ENCODE peak calls at places on chromosomes 1 and 21, in six cellular contexts. One of them, this sample, is unnamed. For H3K36me3 and H3K4me1, the result is how much of the 10 kb centered on the place peaks cover.

GRCh38 chr1:53262000-53262399 is 23.7 kb upstream of the MAGOH start:
- DNase-seq in left lung: no peak
- DNase-seq in OCI-LY7: no peak
- DNase-seq in naive thymus-derived CD4-positive, alpha-beta T cell: no peak
- DNase-seq in pancreas: no peak
- DNase-seq in NT2/D1: no peak
- DNase-seq in this sample: no peak

GRCh38 chr1:22712502-22713271 is 2.0 kb downstream of the EPHB2 start:
- DNase-seq in pancreas: no peak
- DNase-seq in naive thymus-derived CD4-positive, alpha-beta T cell: no peak
- DNase-seq in NT2/D1: no peak
- DNase-seq in OCI-LY7: no peak
- DNase-seq in left lung: no peak
- DNase-seq in this sample: peak

GRCh38 chr1:56080123-56080522 is 499.2 kb downstream of the PLPP3 start:
- DNase-seq in left lung: no peak
- DNase-seq in naive thymus-derived CD4-positive, alpha-beta T cell: no peak
- DNase-seq in OCI-LY7: no peak
- DNase-seq in pancreas: no peak
- DNase-seq in NT2/D1: no peak
- DNase-seq in this sample: no peak

GRCh38 chr1:24391882-24392603 is 21.5 kb downstream of the STPG1 start:
- DNase-seq in pancreas: peak
- DNase-seq in naive thymus-derived CD4-positive, alpha-beta T cell: peak
- DNase-seq in NT2/D1: peak
- DNase-seq in left lung: no peak
- DNase-seq in OCI-LY7: peak
- DNase-seq in this sample: peak

GRCh38 chr1:60911980-60912692 is 170.2 kb upstream of the NFIA start:
- DNase-seq in OCI-LY7: no peak
- DNase-seq in NT2/D1: no peak
- DNase-seq in pancreas: no peak
- DNase-seq in naive thymus-derived CD4-positive, alpha-beta T cell: no peak
- DNase-seq in left lung: no peak
- DNase-seq in this sample: peak

GRCh38 chr21:42839271-42840231 is 39.8 kb downstream of the WDR4 start:
- DNase-seq in NT2/D1: no peak
- DNase-seq in left lung: no peak
- DNase-seq in OCI-LY7: no peak
- DNase-seq in pancreas: no peak
- DNase-seq in naive thymus-derived CD4-positive, alpha-beta T cell: no peak
- DNase-seq in this sample: no peak

GRCh38 chr1:75438355-75438754 is 172.6 kb downstream of the SLC44A5 start:
- DNase-seq in left lung: no peak
- DNase-seq in NT2/D1: no peak
- DNase-seq in pancreas: no peak
- DNase-seq in OCI-LY7: no peak
- DNase-seq in naive thymus-derived CD4-positive, alpha-beta T cell: no peak
- DNase-seq in this sample: no peak

GRCh38 chr21:40421121-40421520 is 425.8 kb downstream of the DSCAM start:
- DNase-seq in naive thymus-derived CD4-positive, alpha-beta T cell: no peak
- DNase-seq in left lung: no peak
- DNase-seq in OCI-LY7: no peak
- DNase-seq in NT2/D1: no peak
- DNase-seq in pancreas: no peak
- DNase-seq in this sample: no peak

GRCh38 chr1:27577504-27578188 is 26.3 kb downstream of the AHDC1 start:
- DNase-seq in left lung: no peak
- DNase-seq in OCI-LY7: no peak
- DNase-seq in naive thymus-derived CD4-positive, alpha-beta T cell: no peak
- DNase-seq in pancreas: no peak
- DNase-seq in NT2/D1: no peak
- DNase-seq in this sample: no peak

GRCh38 chr1:159289059-159289458 is 13.1 kb upstream of the FCER1A start:
- DNase-seq in naive thymus-derived CD4-positive, alpha-beta T cell: no peak
- DNase-seq in left lung: no peak
- DNase-seq in pancreas: no peak
- DNase-seq in NT2/D1: no peak
- DNase-seq in OCI-LY7: no peak
- DNase-seq in this sample: no peak

GRCh38 chr1:183315987-183316758 is 102.0 kb downstream of the NMNAT2 start:
- DNase-seq in pancreas: no peak
- DNase-seq in naive thymus-derived CD4-positive, alpha-beta T cell: no peak
- DNase-seq in OCI-LY7: no peak
- DNase-seq in NT2/D1: no peak
- DNase-seq in left lung: no peak
- DNase-seq in this sample: no peak

GRCh38 chr1:86811539-86811938 is 102.4 kb downstream of the SELENOF start:
- DNase-seq in pancreas: no peak
- DNase-seq in OCI-LY7: no peak
- DNase-seq in naive thymus-derived CD4-positive, alpha-beta T cell: no peak
- DNase-seq in left lung: no peak
- DNase-seq in NT2/D1: no peak
- DNase-seq in this sample: no peak

GRCh38 chr1:41917051-41917530 is 1.6 kb downstream of the HIVEP3 start:
- DNase-seq in naive thymus-derived CD4-positive, alpha-beta T cell: no peak
- DNase-seq in OCI-LY7: no peak
- DNase-seq in left lung: no peak
- DNase-seq in NT2/D1: no peak
- DNase-seq in pancreas: no peak
- DNase-seq in this sample: no peak

GRCh38 chr1:68313736-68314594 is 81.6 kb upstream of the WLS start:
- DNase-seq in pancreas: no peak
- DNase-seq in left lung: no peak
- DNase-seq in NT2/D1: no peak
- DNase-seq in OCI-LY7: no peak
- DNase-seq in naive thymus-derived CD4-positive, alpha-beta T cell: no peak
- DNase-seq in this sample: peak

GRCh38 chr21:33871171-33871570 is 44.4 kb downstream of the ATP5PO start:
- DNase-seq in OCI-LY7: no peak
- DNase-seq in left lung: no peak
- DNase-seq in naive thymus-derived CD4-positive, alpha-beta T cell: no peak
- DNase-seq in NT2/D1: no peak
- DNase-seq in pancreas: no peak
- DNase-seq in this sample: no peak

GRCh38 chr1:53593758-53594380 is 134.7 kb downstream of the DMRTB1 start:
- DNase-seq in pancreas: no peak
- DNase-seq in naive thymus-derived CD4-positive, alpha-beta T cell: no peak
- DNase-seq in left lung: no peak
- DNase-seq in OCI-LY7: no peak
- DNase-seq in NT2/D1: no peak
- DNase-seq in this sample: peak

GRCh38 chr21:37427221-37427620 is 60.6 kb downstream of the DYRK1A start:
- DNase-seq in naive thymus-derived CD4-positive, alpha-beta T cell: no peak
- DNase-seq in OCI-LY7: no peak
- DNase-seq in pancreas: no peak
- DNase-seq in left lung: no peak
- DNase-seq in NT2/D1: no peak
- DNase-seq in this sample: no peak

GRCh38 chr1:185880779-185881333 is 146.7 kb downstream of the HMCN1 start:
- DNase-seq in pancreas: no peak
- DNase-seq in NT2/D1: no peak
- DNase-seq in OCI-LY7: no peak
- DNase-seq in left lung: no peak
- DNase-seq in naive thymus-derived CD4-positive, alpha-beta T cell: no peak
- DNase-seq in this sample: no peak

GRCh38 chr1:204241050-204241449 is 27.3 kb upstream of the GOLT1A start:
- DNase-seq in OCI-LY7: no peak
- DNase-seq in pancreas: no peak
- DNase-seq in NT2/D1: no peak
- DNase-seq in left lung: no peak
- DNase-seq in naive thymus-derived CD4-positive, alpha-beta T cell: no peak
- DNase-seq in this sample: no peak

GRCh38 chr1:105137543-105138444 is 1388.1 kb downstream of the AMY1C start:
- DNase-seq in left lung: no peak
- DNase-seq in pancreas: peak
- DNase-seq in naive thymus-derived CD4-positive, alpha-beta T cell: no peak
- DNase-seq in OCI-LY7: peak
- DNase-seq in NT2/D1: peak
- DNase-seq in this sample: peak

GRCh38 chr1:178093150-178093957 is 550 bp upstream of the RASAL2 start:
- DNase-seq in naive thymus-derived CD4-positive, alpha-beta T cell: peak
- DNase-seq in NT2/D1: peak
- DNase-seq in OCI-LY7: peak
- DNase-seq in pancreas: peak
- DNase-seq in left lung: peak
- DNase-seq in this sample: peak

GRCh38 chr1:235027076-235027861 is 101.4 kb downstream of the TOMM20 start:
- DNase-seq in NT2/D1: no peak
- DNase-seq in naive thymus-derived CD4-positive, alpha-beta T cell: no peak
- DNase-seq in left lung: no peak
- DNase-seq in pancreas: no peak
- DNase-seq in OCI-LY7: no peak
- DNase-seq in this sample: no peak

GRCh38 chr1:111476761-111477309 is 3.1 kb downstream of the C1orf162 start:
- DNase-seq in naive thymus-derived CD4-positive, alpha-beta T cell: peak
- DNase-seq in left lung: no peak
- DNase-seq in NT2/D1: no peak
- DNase-seq in OCI-LY7: peak
- DNase-seq in pancreas: no peak
- DNase-seq in this sample: no peak

DNA sequence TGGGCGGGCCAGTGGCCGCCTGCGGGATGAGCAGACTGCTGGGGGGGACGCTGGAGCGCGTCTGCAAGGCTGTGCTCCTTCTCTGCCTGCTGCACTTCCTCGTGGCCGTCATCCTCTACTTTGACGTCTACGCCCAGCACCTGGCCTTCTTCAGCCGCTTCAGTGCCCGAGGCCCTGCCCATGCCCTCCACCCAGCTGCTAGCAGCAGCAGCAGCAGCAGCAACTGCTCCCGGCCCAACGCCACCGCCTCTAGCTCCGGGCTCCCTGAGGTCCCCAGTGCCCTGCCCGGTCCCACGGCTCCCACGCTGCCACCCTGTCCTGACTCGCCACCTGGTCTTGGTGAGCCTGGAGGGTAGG is 2.1 kb downstream of the B4GALT2 start:
- DNase-seq in naive thymus-derived CD4-positive, alpha-beta T cell: no peak
- DNase-seq in NT2/D1: no peak
- DNase-seq in pancreas: peak
- DNase-seq in left lung: no peak
- DNase-seq in OCI-LY7: no peak
- DNase-seq in this sample: no peak
- H3K36me3 ChIP-seq in naive thymus-derived CD4-positive, alpha-beta T cell: under half
- H3K36me3 ChIP-seq in NT2/D1: half or more
- H3K36me3 ChIP-seq in pancreas: under half
- H3K36me3 ChIP-seq in left lung: under half
- H3K36me3 ChIP-seq in OCI-LY7: under half
- H3K36me3 ChIP-seq in this sample: under half

DNA sequence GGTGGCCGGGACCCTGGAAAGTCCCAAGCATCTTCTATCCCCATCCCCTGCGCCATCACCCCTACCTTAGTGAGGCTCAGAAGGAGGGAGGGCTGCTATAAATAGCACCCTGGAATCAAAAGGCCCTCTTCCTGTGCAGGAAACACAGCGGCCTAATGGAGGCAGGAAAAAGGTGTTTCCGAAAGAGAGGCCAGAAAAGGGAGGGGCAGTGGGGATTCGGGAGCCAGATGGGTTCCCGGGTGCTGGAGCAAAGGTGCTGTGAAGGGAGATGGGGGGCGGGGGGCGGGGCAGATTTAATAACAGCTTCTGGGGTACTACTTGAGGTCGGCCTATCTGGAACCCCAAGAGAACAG is 16.6 kb downstream of the NAV1 start:
- DNase-seq in OCI-LY7: no peak
- DNase-seq in NT2/D1: no peak
- DNase-seq in pancreas: no peak
- DNase-seq in naive thymus-derived CD4-positive, alpha-beta T cell: no peak
- DNase-seq in left lung: no peak
- DNase-seq in this sample: no peak
- H3K4me1 ChIP-seq in OCI-LY7: under half
- H3K4me1 ChIP-seq in NT2/D1: under half
- H3K4me1 ChIP-seq in pancreas: under half
- H3K4me1 ChIP-seq in naive thymus-derived CD4-positive, alpha-beta T cell: under half
- H3K4me1 ChIP-seq in left lung: half or more
- H3K4me1 ChIP-seq in this sample: under half

GRCh38 chr1:236830560-236830959 is 35.5 kb downstream of the MTR start:
- DNase-seq in NT2/D1: no peak
- DNase-seq in pancreas: no peak
- DNase-seq in left lung: no peak
- DNase-seq in OCI-LY7: no peak
- DNase-seq in naive thymus-derived CD4-positive, alpha-beta T cell: no peak
- DNase-seq in this sample: no peak

GRCh38 chr1:236830116-236830515 is 35.0 kb downstream of the MTR start:
- DNase-seq in naive thymus-derived CD4-positive, alpha-beta T cell: no peak
- DNase-seq in pancreas: no peak
- DNase-seq in left lung: no peak
- DNase-seq in NT2/D1: no peak
- DNase-seq in OCI-LY7: no peak
- DNase-seq in this sample: no peak

GRCh38 chr1:236823559-236823958 is 28.5 kb downstream of the MTR start:
- DNase-seq in NT2/D1: no peak
- DNase-seq in OCI-LY7: no peak
- DNase-seq in left lung: no peak
- DNase-seq in naive thymus-derived CD4-positive, alpha-beta T cell: no peak
- DNase-seq in pancreas: no peak
- DNase-seq in this sample: no peak

GRCh38 chr1:236833593-236833992 is 38.5 kb downstream of the MTR start:
- DNase-seq in NT2/D1: no peak
- DNase-seq in OCI-LY7: no peak
- DNase-seq in naive thymus-derived CD4-positive, alpha-beta T cell: no peak
- DNase-seq in pancreas: no peak
- DNase-seq in left lung: no peak
- DNase-seq in this sample: no peak

DNA sequence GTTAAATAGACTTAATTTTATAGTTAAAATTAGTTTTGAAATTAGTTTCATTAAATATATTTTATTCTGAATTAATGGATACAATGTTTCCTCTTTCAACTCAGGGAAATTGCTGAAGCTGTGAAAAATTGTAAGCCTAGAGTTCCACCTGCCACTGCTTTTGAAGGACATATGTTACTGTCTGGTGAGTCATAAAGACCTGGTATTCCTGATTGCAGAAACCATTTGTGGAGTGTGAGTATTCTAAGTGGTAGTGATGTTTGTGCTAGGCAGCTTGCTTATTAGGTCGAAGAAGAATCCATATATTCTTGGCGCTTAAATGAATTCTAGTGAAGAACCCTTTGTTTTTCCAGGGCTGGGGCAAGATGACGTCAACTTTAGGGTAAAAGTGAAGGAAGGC is 34.0 kb downstream of the MTR start:
- DNase-seq in OCI-LY7: no peak
- DNase-seq in pancreas: no peak
- DNase-seq in NT2/D1: no peak
- DNase-seq in left lung: no peak
- DNase-seq in naive thymus-derived CD4-positive, alpha-beta T cell: no peak
- DNase-seq in this sample: no peak
- H3K36me3 ChIP-seq in OCI-LY7: half or more
- H3K36me3 ChIP-seq in pancreas: under half
- H3K36me3 ChIP-seq in NT2/D1: half or more
- H3K36me3 ChIP-seq in left lung: half or more
- H3K36me3 ChIP-seq in naive thymus-derived CD4-positive, alpha-beta T cell: under half
- H3K36me3 ChIP-seq in this sample: half or more

GRCh38 chr1:117188268-117189108 is 22.2 kb downstream of the VTCN1 start:
- DNase-seq in pancreas: no peak
- DNase-seq in NT2/D1: no peak
- DNase-seq in naive thymus-derived CD4-positive, alpha-beta T cell: no peak
- DNase-seq in left lung: no peak
- DNase-seq in OCI-LY7: no peak
- DNase-seq in this sample: no peak

GRCh38 chr1:117189726-117190125 is 21.0 kb downstream of the VTCN1 start:
- DNase-seq in naive thymus-derived CD4-positive, alpha-beta T cell: no peak
- DNase-seq in left lung: no peak
- DNase-seq in NT2/D1: no peak
- DNase-seq in OCI-LY7: no peak
- DNase-seq in pancreas: no peak
- DNase-seq in this sample: no peak

GRCh38 chr1:117189109-117189437 is 21.7 kb downstream of the VTCN1 start:
- DNase-seq in naive thymus-derived CD4-positive, alpha-beta T cell: no peak
- DNase-seq in pancreas: no peak
- DNase-seq in left lung: no peak
- DNase-seq in OCI-LY7: no peak
- DNase-seq in NT2/D1: no peak
- DNase-seq in this sample: no peak
- H3K4me1 ChIP-seq in naive thymus-derived CD4-positive, alpha-beta T cell: under half
- H3K4me1 ChIP-seq in pancreas: under half
- H3K4me1 ChIP-seq in left lung: under half
- H3K4me1 ChIP-seq in OCI-LY7: under half
- H3K4me1 ChIP-seq in NT2/D1: under half
- H3K4me1 ChIP-seq in this sample: under half

This sample was measured in cardiac muscle cell.